ENCODE peak calls at places on chromosomes 16 and 17, in nine cellular contexts. One of them, this sample, is unnamed.

GRCh38 chr17:47733414-47734288 is 615 bp downstream of the TBX21 start:
- DNase-seq in anterior cingulate cortex: no peak
- DNase-seq in left ventricle myocardium superior: no peak
- DNase-seq in T-cell: no peak
- DNase-seq in amygdala: no peak
- DNase-seq in iris pigment epithelial cell: no peak
- DNase-seq in fibroblast of lung: no peak
- DNase-seq in endodermal cell: peak
- DNase-seq in AG09319: no peak
- DNase-seq in this sample: no peak

GRCh38 chr17:48571024-48571818 is 6.9 kb downstream of the HOXB4 start:
- DNase-seq in T-cell: no peak
- DNase-seq in AG09319: no peak
- DNase-seq in anterior cingulate cortex: no peak
- DNase-seq in fibroblast of lung: peak
- DNase-seq in endodermal cell: peak
- DNase-seq in amygdala: no peak
- DNase-seq in left ventricle myocardium superior: no peak
- DNase-seq in iris pigment epithelial cell: no peak
- DNase-seq in this sample: no peak

GRCh38 chr16:11629071-11630030 is 38.9 kb upstream of the SNN start:
- DNase-seq in T-cell: no peak
- DNase-seq in left ventricle myocardium superior: peak
- DNase-seq in AG09319: no peak
- DNase-seq in fibroblast of lung: peak
- DNase-seq in amygdala: no peak
- DNase-seq in anterior cingulate cortex: no peak
- DNase-seq in endodermal cell: no peak
- DNase-seq in iris pigment epithelial cell: no peak
- DNase-seq in this sample: no peak

GRCh38 chr17:57365420-57365819 is 109.1 kb downstream of the MSI2 start:
- DNase-seq in T-cell: no peak
- DNase-seq in anterior cingulate cortex: no peak
- DNase-seq in left ventricle myocardium superior: no peak
- DNase-seq in endodermal cell: no peak
- DNase-seq in AG09319: no peak
- DNase-seq in iris pigment epithelial cell: peak
- DNase-seq in fibroblast of lung: no peak
- DNase-seq in amygdala: no peak
- DNase-seq in this sample: no peak

GRCh38 chr16:9422769-9423513 is 331.5 kb downstream of the HAPSTR1 start:
- DNase-seq in anterior cingulate cortex: no peak
- DNase-seq in left ventricle myocardium superior: no peak
- DNase-seq in fibroblast of lung: no peak
- DNase-seq in endodermal cell: no peak
- DNase-seq in AG09319: no peak
- DNase-seq in iris pigment epithelial cell: no peak
- DNase-seq in amygdala: no peak
- DNase-seq in T-cell: no peak
- DNase-seq in this sample: no peak

GRCh38 chr17:16215965-16216316 is 607 bp upstream of the NCOR1 start:
- DNase-seq in amygdala: no peak
- DNase-seq in T-cell: peak
- DNase-seq in fibroblast of lung: no peak
- DNase-seq in anterior cingulate cortex: no peak
- DNase-seq in iris pigment epithelial cell: peak
- DNase-seq in AG09319: no peak
- DNase-seq in left ventricle myocardium superior: no peak
- DNase-seq in endodermal cell: no peak
- DNase-seq in this sample: no peak

GRCh38 chr17:1765576-1765975 is 3.7 kb downstream of the SERPINF1 start:
- DNase-seq in left ventricle myocardium superior: no peak
- DNase-seq in T-cell: no peak
- DNase-seq in iris pigment epithelial cell: no peak
- DNase-seq in amygdala: no peak
- DNase-seq in fibroblast of lung: no peak
- DNase-seq in AG09319: no peak
- DNase-seq in endodermal cell: no peak
- DNase-seq in anterior cingulate cortex: no peak
- DNase-seq in this sample: no peak

GRCh38 chr17:79920751-79921410 is 81.6 kb upstream of the CBX4 start:
- DNase-seq in iris pigment epithelial cell: no peak
- DNase-seq in left ventricle myocardium superior: peak
- DNase-seq in fibroblast of lung: no peak
- DNase-seq in endodermal cell: no peak
- DNase-seq in anterior cingulate cortex: no peak
- DNase-seq in amygdala: no peak
- DNase-seq in AG09319: no peak
- DNase-seq in T-cell: no peak
- DNase-seq in this sample: no peak

GRCh38 chr16:50308237-50308965 is 42.0 kb downstream of the ADCY7 start:
- DNase-seq in left ventricle myocardium superior: no peak
- DNase-seq in anterior cingulate cortex: no peak
- DNase-seq in AG09319: no peak
- DNase-seq in fibroblast of lung: no peak
- DNase-seq in endodermal cell: no peak
- DNase-seq in T-cell: no peak
- DNase-seq in iris pigment epithelial cell: no peak
- DNase-seq in amygdala: no peak
- DNase-seq in this sample: no peak

GRCh38 chr16:84043486-84044107 is 1.0 kb upstream of the SLC38A8 start:
- DNase-seq in left ventricle myocardium superior: peak
- DNase-seq in anterior cingulate cortex: no peak
- DNase-seq in AG09319: no peak
- DNase-seq in fibroblast of lung: no peak
- DNase-seq in endodermal cell: peak
- DNase-seq in iris pigment epithelial cell: no peak
- DNase-seq in amygdala: no peak
- DNase-seq in T-cell: no peak
- DNase-seq in this sample: no peak

GRCh38 chr16:87826798-87827587 is 42.3 kb downstream of the SLC7A5 start:
- DNase-seq in AG09319: no peak
- DNase-seq in T-cell: no peak
- DNase-seq in endodermal cell: no peak
- DNase-seq in amygdala: no peak
- DNase-seq in left ventricle myocardium superior: no peak
- DNase-seq in anterior cingulate cortex: no peak
- DNase-seq in fibroblast of lung: no peak
- DNase-seq in iris pigment epithelial cell: no peak
- DNase-seq in this sample: no peak

GRCh38 chr17:42881768-42882565 is 18.6 kb upstream of the G6PC1 start:
- DNase-seq in endodermal cell: no peak
- DNase-seq in fibroblast of lung: no peak
- DNase-seq in T-cell: no peak
- DNase-seq in anterior cingulate cortex: no peak
- DNase-seq in left ventricle myocardium superior: no peak
- DNase-seq in iris pigment epithelial cell: no peak
- DNase-seq in AG09319: no peak
- DNase-seq in amygdala: no peak
- DNase-seq in this sample: no peak

GRCh38 chr17:30372755-30373154 is 6.0 kb upstream of the CPD start:
- DNase-seq in AG09319: no peak
- DNase-seq in T-cell: no peak
- DNase-seq in iris pigment epithelial cell: no peak
- DNase-seq in anterior cingulate cortex: no peak
- DNase-seq in endodermal cell: no peak
- DNase-seq in amygdala: no peak
- DNase-seq in left ventricle myocardium superior: no peak
- DNase-seq in fibroblast of lung: peak
- DNase-seq in this sample: no peak

GRCh38 chr16:67028167-67028554 is 788 bp upstream of the CBFB start:
- DNase-seq in iris pigment epithelial cell: no peak
- DNase-seq in amygdala: no peak
- DNase-seq in AG09319: no peak
- DNase-seq in T-cell: no peak
- DNase-seq in endodermal cell: no peak
- DNase-seq in anterior cingulate cortex: no peak
- DNase-seq in left ventricle myocardium superior: no peak
- DNase-seq in fibroblast of lung: no peak
- DNase-seq in this sample: no peak

GRCh38 chr16:77807-78443 is at the start of gene MPG:
- DNase-seq in AG09319: no peak
- DNase-seq in iris pigment epithelial cell: peak
- DNase-seq in endodermal cell: peak
- DNase-seq in left ventricle myocardium superior: peak
- DNase-seq in amygdala: peak
- DNase-seq in anterior cingulate cortex: peak
- DNase-seq in fibroblast of lung: peak
- DNase-seq in T-cell: peak
- DNase-seq in this sample: no peak

GRCh38 chr16:48318630-48319029 is 66.6 kb downstream of the SIAH1 start:
- DNase-seq in T-cell: peak
- DNase-seq in iris pigment epithelial cell: peak
- DNase-seq in amygdala: peak
- DNase-seq in AG09319: no peak
- DNase-seq in anterior cingulate cortex: no peak
- DNase-seq in endodermal cell: peak
- DNase-seq in left ventricle myocardium superior: no peak
- DNase-seq in fibroblast of lung: peak
- DNase-seq in this sample: peak

GRCh38 chr16:21666772-21667171 is 3.0 kb downstream of the OTOA start:
- DNase-seq in anterior cingulate cortex: no peak
- DNase-seq in amygdala: no peak
- DNase-seq in iris pigment epithelial cell: no peak
- DNase-seq in endodermal cell: peak
- DNase-seq in fibroblast of lung: no peak
- DNase-seq in AG09319: no peak
- DNase-seq in left ventricle myocardium superior: no peak
- DNase-seq in T-cell: no peak
- DNase-seq in this sample: no peak

GRCh38 chr17:2592974-2593845 is at the start of gene PAFAH1B1:
- DNase-seq in amygdala: peak
- DNase-seq in endodermal cell: peak
- DNase-seq in left ventricle myocardium superior: peak
- DNase-seq in iris pigment epithelial cell: peak
- DNase-seq in fibroblast of lung: peak
- DNase-seq in anterior cingulate cortex: peak
- DNase-seq in AG09319: peak
- DNase-seq in T-cell: peak
- DNase-seq in this sample: peak

GRCh38 chr17:28282596-28282995 is 36.4 kb upstream of the TMEM97 start:
- DNase-seq in iris pigment epithelial cell: peak
- DNase-seq in AG09319: peak
- DNase-seq in amygdala: no peak
- DNase-seq in left ventricle myocardium superior: no peak
- DNase-seq in fibroblast of lung: peak
- DNase-seq in T-cell: no peak
- DNase-seq in endodermal cell: no peak
- DNase-seq in anterior cingulate cortex: no peak
- DNase-seq in this sample: peak

GRCh38 chr17:9279911-9280310 is 258.6 kb downstream of the NTN1 start:
- DNase-seq in amygdala: no peak
- DNase-seq in anterior cingulate cortex: no peak
- DNase-seq in fibroblast of lung: no peak
- DNase-seq in left ventricle myocardium superior: no peak
- DNase-seq in AG09319: no peak
- DNase-seq in iris pigment epithelial cell: no peak
- DNase-seq in T-cell: no peak
- DNase-seq in endodermal cell: peak
- DNase-seq in this sample: no peak

GRCh38 chr16:30971298-30971697 is 13.7 kb upstream of the HSD3B7 start:
- DNase-seq in T-cell: no peak
- DNase-seq in amygdala: no peak
- DNase-seq in left ventricle myocardium superior: no peak
- DNase-seq in iris pigment epithelial cell: no peak
- DNase-seq in endodermal cell: no peak
- DNase-seq in fibroblast of lung: no peak
- DNase-seq in anterior cingulate cortex: no peak
- DNase-seq in AG09319: no peak
- DNase-seq in this sample: no peak

This sample was measured in smooth muscle cell of the brain vasculature.